ENCODE peak calls at places on chromosomes 16 and 17, in five cellular contexts. One of them, this sample, is unnamed.

GRCh38 chr16:89048871-89049422 is 44.7 kb upstream of the ACSF3 start:
- DNase-seq in effector memory CD4-positive, alpha-beta T cell: no peak
- DNase-seq in spleen: peak; percentile 70
- DNase-seq in thyroid gland: no peak
- DNase-seq in tibial artery: no peak
- DNase-seq in this sample: no peak

GRCh38 chr17:2724783-2725164 is 13.2 kb upstream of the CLUH start:
- DNase-seq in tibial artery: no peak
- DNase-seq in thyroid gland: peak; percentile 30
- DNase-seq in spleen: no peak
- DNase-seq in effector memory CD4-positive, alpha-beta T cell: no peak
- DNase-seq in this sample: no peak

GRCh38 chr16:11342021-11342855 is 3.0 kb upstream of the RMI2 start:
- DNase-seq in tibial artery: no peak
- DNase-seq in thyroid gland: no peak
- DNase-seq in spleen: no peak
- DNase-seq in effector memory CD4-positive, alpha-beta T cell: no peak
- DNase-seq in this sample: no peak

GRCh38 chr16:10862432-10862831 is 14.6 kb upstream of the CIITA start:
- DNase-seq in thyroid gland: no peak
- DNase-seq in spleen: no peak
- DNase-seq in tibial artery: peak; percentile 76
- DNase-seq in effector memory CD4-positive, alpha-beta T cell: no peak
- DNase-seq in this sample: no peak

GRCh38 chr17:50026046-50026675 is 29.7 kb upstream of the ITGA3 start:
- DNase-seq in tibial artery: no peak
- DNase-seq in thyroid gland: no peak
- DNase-seq in spleen: no peak
- DNase-seq in effector memory CD4-positive, alpha-beta T cell: no peak
- DNase-seq in this sample: no peak

GRCh38 chr16:61098505-61098904 is 937.7 kb downstream of the CDH8 start:
- DNase-seq in tibial artery: no peak
- DNase-seq in effector memory CD4-positive, alpha-beta T cell: no peak
- DNase-seq in spleen: no peak
- DNase-seq in thyroid gland: no peak
- DNase-seq in this sample: no peak

GRCh38 chr17:40978752-40979151 is 5.4 kb downstream of the KRT40 start:
- DNase-seq in spleen: no peak
- DNase-seq in thyroid gland: peak; percentile 18
- DNase-seq in effector memory CD4-positive, alpha-beta T cell: no peak
- DNase-seq in tibial artery: no peak
- DNase-seq in this sample: no peak

GRCh38 chr17:60318830-60319229 is 73.1 kb downstream of the USP32 start:
- DNase-seq in tibial artery: no peak
- DNase-seq in spleen: no peak
- DNase-seq in thyroid gland: no peak
- DNase-seq in effector memory CD4-positive, alpha-beta T cell: no peak
- DNase-seq in this sample: no peak

GRCh38 chr17:50268632-50269287 is 5.5 kb upstream of the TMEM92 start:
- DNase-seq in effector memory CD4-positive, alpha-beta T cell: no peak
- DNase-seq in tibial artery: peak; percentile 61
- DNase-seq in thyroid gland: no peak
- DNase-seq in spleen: no peak
- DNase-seq in this sample: no peak

GRCh38 chr16:81823111-81823510 is 44.0 kb downstream of the PLCG2 start:
- DNase-seq in spleen: peak; percentile 94
- DNase-seq in tibial artery: no peak
- DNase-seq in thyroid gland: peak; percentile 11
- DNase-seq in effector memory CD4-positive, alpha-beta T cell: no peak
- DNase-seq in this sample: no peak

GRCh38 chr16:9286930-9287329 is 195.5 kb downstream of the HAPSTR1 start:
- DNase-seq in effector memory CD4-positive, alpha-beta T cell: no peak
- DNase-seq in spleen: no peak
- DNase-seq in tibial artery: no peak
- DNase-seq in thyroid gland: no peak
- DNase-seq in this sample: no peak

GRCh38 chr17:81737947-81738800 is 26.1 kb downstream of the SLC25A10 start:
- DNase-seq in tibial artery: no peak
- DNase-seq in thyroid gland: no peak
- DNase-seq in spleen: no peak
- DNase-seq in effector memory CD4-positive, alpha-beta T cell: no peak
- DNase-seq in this sample: no peak

GRCh38 chr16:22018559-22018958 is 10.6 kb downstream of the MOSMO start:
- DNase-seq in effector memory CD4-positive, alpha-beta T cell: no peak
- DNase-seq in tibial artery: no peak
- DNase-seq in thyroid gland: no peak
- DNase-seq in spleen: no peak
- DNase-seq in this sample: no peak

GRCh38 chr17:74061758-74062157 is 141.7 kb upstream of the RPL38 start:
- DNase-seq in effector memory CD4-positive, alpha-beta T cell: no peak
- DNase-seq in tibial artery: no peak
- DNase-seq in spleen: no peak
- DNase-seq in thyroid gland: no peak
- DNase-seq in this sample: no peak

GRCh38 chr17:27379863-27380533 is 76.2 kb upstream of the KSR1 start:
- DNase-seq in thyroid gland: peak; percentile 85
- DNase-seq in tibial artery: peak; percentile 83
- DNase-seq in effector memory CD4-positive, alpha-beta T cell: no peak
- DNase-seq in spleen: no peak
- DNase-seq in this sample: no peak

GRCh38 chr17:78435330-78436005 is 57.0 kb downstream of the PGS1 start:
- DNase-seq in thyroid gland: no peak
- DNase-seq in effector memory CD4-positive, alpha-beta T cell: no peak
- DNase-seq in tibial artery: no peak
- DNase-seq in spleen: no peak
- DNase-seq in this sample: no peak

GRCh38 chr17:21061971-21062526 is 19.2 kb upstream of the USP22 start:
- DNase-seq in tibial artery: no peak
- DNase-seq in thyroid gland: no peak
- DNase-seq in effector memory CD4-positive, alpha-beta T cell: no peak
- DNase-seq in spleen: no peak
- DNase-seq in this sample: no peak

GRCh38 chr16:83272843-83273242 is 534.9 kb upstream of the HSBP1 start:
- DNase-seq in thyroid gland: no peak
- DNase-seq in spleen: no peak
- DNase-seq in tibial artery: no peak
- DNase-seq in effector memory CD4-positive, alpha-beta T cell: no peak
- DNase-seq in this sample: no peak

GRCh38 chr16:88591577-88592021 is 21.4 kb downstream of the ZC3H18 start:
- DNase-seq in spleen: no peak
- DNase-seq in tibial artery: peak; percentile 70
- DNase-seq in thyroid gland: peak; percentile 17
- DNase-seq in effector memory CD4-positive, alpha-beta T cell: no peak
- DNase-seq in this sample: no peak

GRCh38 chr17:71441098-71441497 is 679.7 kb upstream of the SOX9 start:
- DNase-seq in thyroid gland: no peak
- DNase-seq in effector memory CD4-positive, alpha-beta T cell: no peak
- DNase-seq in tibial artery: no peak
- DNase-seq in spleen: no peak
- DNase-seq in this sample: no peak

GRCh38 chr16:70804153-70804728 is 3.3 kb upstream of the VAC14 start:
- DNase-seq in spleen: no peak
- DNase-seq in effector memory CD4-positive, alpha-beta T cell: no peak
- DNase-seq in tibial artery: no peak
- DNase-seq in thyroid gland: no peak
- DNase-seq in this sample: no peak

GRCh38 chr16:67199808-67200198 is 872 bp downstream of the ELMO3 start:
- DNase-seq in spleen: no peak
- DNase-seq in effector memory CD4-positive, alpha-beta T cell: no peak
- DNase-seq in tibial artery: no peak
- DNase-seq in thyroid gland: peak; percentile 34
- DNase-seq in this sample: no peak

GRCh38 chr16:67200491-67200890 is 1.6 kb downstream of the ELMO3 start:
- DNase-seq in thyroid gland: no peak
- DNase-seq in effector memory CD4-positive, alpha-beta T cell: no peak
- DNase-seq in spleen: no peak
- DNase-seq in tibial artery: no peak
- DNase-seq in this sample: no peak

GRCh38 chr16:67198238-67198734 is 645 bp upstream of the ELMO3 start:
- DNase-seq in tibial artery: no peak
- DNase-seq in effector memory CD4-positive, alpha-beta T cell: no peak
- DNase-seq in thyroid gland: peak; percentile 79
- DNase-seq in spleen: no peak
- DNase-seq in this sample: no peak

GRCh38 chr16:67197704-67198103 is 1.2 kb upstream of the ELMO3 start:
- DNase-seq in effector memory CD4-positive, alpha-beta T cell: no peak
- DNase-seq in spleen: no peak
- DNase-seq in thyroid gland: no peak
- DNase-seq in tibial artery: no peak
- DNase-seq in this sample: no peak

DNA sequence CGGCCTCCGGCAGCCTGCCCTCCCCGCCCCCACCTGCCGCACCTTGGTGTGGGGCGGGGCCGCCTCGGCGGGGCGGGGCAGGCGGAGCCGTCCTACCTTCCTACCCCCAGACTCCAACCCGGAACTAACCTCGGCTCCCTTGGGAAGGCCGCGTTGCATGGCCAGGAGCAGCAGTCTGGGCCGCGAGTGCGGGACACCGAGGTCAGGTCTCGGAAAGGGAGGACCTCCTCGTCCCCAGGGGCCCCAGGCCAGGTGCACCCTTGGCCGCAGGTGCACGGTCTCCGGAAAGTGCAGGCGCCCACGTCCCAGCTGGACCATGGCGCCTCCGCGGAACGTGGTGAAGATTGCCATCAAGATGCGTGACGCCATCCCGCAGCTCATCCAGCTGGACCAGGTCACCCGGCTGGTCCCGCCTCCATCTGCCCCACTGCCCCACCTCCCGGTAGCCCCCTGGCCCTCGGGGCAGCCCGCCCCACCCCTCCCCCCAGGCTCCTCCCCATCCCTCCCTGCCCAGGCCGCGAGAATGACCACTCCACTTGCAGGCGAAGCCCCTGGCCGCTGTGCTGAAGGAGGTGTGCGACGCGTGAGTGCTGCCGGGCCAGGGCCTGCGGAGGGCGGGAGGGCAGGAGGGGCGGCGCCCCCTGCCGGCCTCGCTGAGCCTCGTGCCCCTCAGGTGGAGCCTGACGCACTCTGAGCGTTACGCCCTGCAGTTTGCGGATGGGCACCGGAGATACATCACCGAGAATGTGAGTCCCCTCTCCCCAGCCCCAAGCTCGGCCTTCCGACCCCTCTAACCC is at the start of gene ELMO3:
- DNase-seq in tibial artery: no peak
- DNase-seq in thyroid gland: peak; percentile 80
- DNase-seq in spleen: no peak
- DNase-seq in effector memory CD4-positive, alpha-beta T cell: no peak
- DNase-seq in this sample: no peak
- H3K27ac ChIP-seq in tibial artery: no peak within 1 kb of the TSS
- H3K27ac ChIP-seq in thyroid gland: peak within 1 kb of the TSS; percentile 51
- H3K27ac ChIP-seq in spleen: no peak within 1 kb of the TSS
- H3K27ac ChIP-seq in effector memory CD4-positive, alpha-beta T cell: peak within 1 kb of the TSS; percentile 20
- H3K27ac ChIP-seq in this sample: no peak within 1 kb of the TSS

DNA sequence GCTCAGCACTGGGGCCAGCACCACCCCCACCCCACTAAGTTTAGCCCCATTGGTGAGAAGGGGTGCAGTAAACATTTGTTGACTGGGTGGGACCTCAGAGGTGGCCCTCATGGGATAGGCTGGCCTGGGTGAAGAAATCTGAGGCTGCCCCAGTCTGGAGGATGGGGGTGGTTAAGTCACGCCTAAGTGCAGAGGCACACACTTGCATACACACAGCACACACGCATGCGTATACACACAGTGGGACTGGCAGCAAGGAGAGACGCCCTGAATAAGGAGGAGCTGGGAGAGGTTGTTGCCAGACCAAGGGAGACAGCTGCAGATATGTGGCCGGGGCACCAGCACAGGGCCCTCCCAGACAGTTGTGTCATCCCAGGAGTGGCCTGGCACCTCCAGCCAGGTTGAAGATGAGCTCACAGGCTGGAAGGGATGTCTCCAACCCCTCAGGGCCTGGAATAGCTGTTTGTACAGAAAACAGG is 3.0 kb upstream of the BCAR1 start:
- DNase-seq in tibial artery: peak; percentile 85
- DNase-seq in thyroid gland: no peak
- DNase-seq in effector memory CD4-positive, alpha-beta T cell: no peak
- DNase-seq in spleen: peak; percentile 66
- DNase-seq in this sample: no peak
- H3K27ac ChIP-seq in tibial artery: peak overlapping the region; percentile 93
- H3K27ac ChIP-seq in thyroid gland: peak overlapping the region; percentile 78
- H3K27ac ChIP-seq in effector memory CD4-positive, alpha-beta T cell: no peak overlapping the region
- H3K27ac ChIP-seq in spleen: no peak overlapping the region
- H3K27ac ChIP-seq in this sample: no peak overlapping the region

DNA sequence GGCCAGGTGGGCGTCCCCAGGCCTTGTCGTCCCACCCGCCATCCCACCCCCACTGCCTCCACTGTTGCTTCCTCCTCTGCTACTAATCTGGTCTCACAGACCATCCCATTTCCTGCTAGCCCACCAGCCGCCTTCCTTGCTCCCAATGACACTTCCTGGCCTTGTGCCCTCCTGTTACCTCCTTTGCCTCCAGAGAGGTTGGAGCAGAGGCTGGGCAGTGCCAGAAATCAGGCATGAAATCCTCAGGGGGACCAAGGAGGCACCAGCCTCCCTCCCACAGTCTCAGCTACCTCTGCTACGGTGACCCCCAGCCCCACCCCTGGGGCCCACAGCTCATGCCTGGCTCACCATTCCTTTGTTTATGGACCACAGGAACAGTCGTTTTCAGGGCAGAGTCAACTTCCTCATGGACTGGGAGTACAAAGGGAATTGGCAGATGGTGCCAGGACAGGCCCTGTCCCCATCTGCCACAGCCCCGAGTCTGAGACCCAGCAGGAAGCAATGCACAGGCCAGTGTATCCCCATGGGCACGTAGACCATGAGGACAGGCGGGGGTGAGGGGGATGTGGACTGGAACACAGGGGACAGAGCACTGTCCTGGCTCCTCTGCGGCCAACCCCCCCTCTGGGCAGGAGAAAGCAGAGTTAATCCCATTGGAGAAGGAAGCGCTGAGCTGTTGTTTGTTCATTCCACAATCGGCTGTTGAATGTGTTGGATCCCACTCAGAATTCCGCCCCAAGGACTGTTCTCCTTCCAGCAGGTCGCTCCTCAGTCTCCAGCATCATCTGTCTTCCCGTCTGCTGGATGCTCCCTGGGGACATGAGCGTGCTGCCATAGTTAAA is 2.2 kb upstream of the CDH5 start:
- DNase-seq in effector memory CD4-positive, alpha-beta T cell: no peak
- DNase-seq in tibial artery: peak; percentile 86
- DNase-seq in spleen: no peak
- DNase-seq in thyroid gland: peak; percentile 26
- DNase-seq in this sample: no peak
- H3K27ac ChIP-seq in effector memory CD4-positive, alpha-beta T cell: no peak overlapping the region
- H3K27ac ChIP-seq in tibial artery: no peak overlapping the region
- H3K27ac ChIP-seq in spleen: no peak overlapping the region
- H3K27ac ChIP-seq in thyroid gland: peak overlapping the region; percentile 61
- H3K27ac ChIP-seq in this sample: no peak overlapping the region

GRCh38 chr16:397736-398332 is 835 bp downstream of the NME4 start:
- DNase-seq in effector memory CD4-positive, alpha-beta T cell: no peak
- DNase-seq in thyroid gland: peak; percentile 88
- DNase-seq in spleen: peak; percentile 88
- DNase-seq in tibial artery: peak; percentile 92
- DNase-seq in this sample: no peak

GRCh38 chr16:400061-400540 is 1.6 kb upstream of the DECR2 start:
- DNase-seq in effector memory CD4-positive, alpha-beta T cell: no peak
- DNase-seq in spleen: peak; percentile 82
- DNase-seq in thyroid gland: no peak
- DNase-seq in tibial artery: no peak
- DNase-seq in this sample: no peak

GRCh38 chr16:398551-399277 is 1.7 kb downstream of the NME4 start:
- DNase-seq in effector memory CD4-positive, alpha-beta T cell: no peak
- DNase-seq in spleen: no peak
- DNase-seq in thyroid gland: no peak
- DNase-seq in tibial artery: no peak
- DNase-seq in this sample: no peak

GRCh38 chr16:397135-397661 is at the start of gene NME4:
- DNase-seq in effector memory CD4-positive, alpha-beta T cell: no peak
- DNase-seq in spleen: peak; percentile 87
- DNase-seq in thyroid gland: peak; percentile 33
- DNase-seq in tibial artery: no peak
- DNase-seq in this sample: no peak

GRCh38 chr16:399278-400019 is 2.2 kb upstream of the DECR2 start:
- DNase-seq in spleen: no peak
- DNase-seq in tibial artery: no peak
- DNase-seq in effector memory CD4-positive, alpha-beta T cell: no peak
- DNase-seq in thyroid gland: no peak
- DNase-seq in this sample: no peak
- H3K27ac ChIP-seq in spleen: no peak overlapping the region
- H3K27ac ChIP-seq in tibial artery: no peak overlapping the region
- H3K27ac ChIP-seq in effector memory CD4-positive, alpha-beta T cell: no peak overlapping the region
- H3K27ac ChIP-seq in thyroid gland: no peak overlapping the region
- H3K27ac ChIP-seq in this sample: no peak overlapping the region